ENCODE peak calls at places on chromosomes 3 and 15, in ten cellular contexts. V is activated T-helper 1 cell treated with anti-CD3 and anti-CD28 coated beads, Interleukin-2, amount 50 U/mL, for 16 hours; F is CD4-positive, alpha-beta T cell; P is NCI-H1417; T is NCI-H526; J is stimulated activated CD4-positive, alpha-beta T cell treated with anti-CD3 and anti-CD28 coated beads, Interleukin-4, amount 100 ng/mL, for 24 hours; K is tibial artery; O is NCI-H345; L is fibroblast of pulmonary artery; R is T follicular helper cell. C is an unnamed sample.

GRCh38 chr15:34239151-34239761 is 14.4 kb downstream of the EMC4 start:
- DNase-seq in V (no peak), F (no peak), P (no peak), T (no peak), J (peak; percentile 61), K (no peak), O (no peak), L (peak; percentile 79), R (no peak), C (peak; percentile 45)

GRCh38 chr3:158354713-158355112 is 216.3 kb upstream of the MLF1 start:
- DNase-seq in V (no peak), F (no peak), P (no peak), T (no peak), J (no peak), K (no peak), O (no peak), L (no peak), R (no peak), C (no peak)

GRCh38 chr3:16528581-16528993 is 15.1 kb upstream of the RFTN1 start:
- DNase-seq in V (no peak), F (no peak), P (no peak), T (no peak), J (no peak), K (no peak), O (no peak), L (no peak), R (no peak), C (no peak)

GRCh38 chr15:90049666-90050604 is 48.8 kb downstream of the ZNF710 start:
- DNase-seq in V (no peak), F (no peak), P (no peak), T (no peak), J (no peak), K (no peak), O (peak; percentile 55), L (no peak), R (no peak), C (no peak)

GRCh38 chr15:97482521-97482920 is 478.0 kb upstream of the ARRDC4 start:
- DNase-seq in V (no peak), F (no peak), P (peak; percentile 55), T (no peak), J (no peak), K (no peak), O (no peak), L (no peak), R (no peak), C (no peak)

GRCh38 chr15:66039117-66039860 is 170.0 kb downstream of the RAB11A start:
- DNase-seq in V (no peak), F (no peak), P (no peak), T (no peak), J (no peak), K (no peak), O (no peak), L (no peak), R (no peak), C (no peak)

GRCh38 chr15:71060983-71061382 is 54.3 kb upstream of the THSD4 start:
- DNase-seq in V (no peak), F (no peak), P (no peak), T (no peak), J (no peak), K (no peak), O (no peak), L (no peak), R (no peak), C (no peak)

GRCh38 chr15:73900129-73900712 is 26.0 kb upstream of the LOXL1 start:
- DNase-seq in V (no peak), F (no peak), P (no peak), T (no peak), J (no peak), K (peak; percentile 71), O (no peak), L (no peak), R (no peak), C (no peak)

GRCh38 chr15:90680371-90680935 is 36.7 kb upstream of the BLM start:
- DNase-seq in V (no peak), F (no peak), P (no peak), T (no peak), J (no peak), K (peak; percentile 80), O (no peak), L (peak; percentile 84), R (no peak), C (no peak)

GRCh38 chr3:45771831-45772230 is 24.5 kb downstream of the SLC6A20 start:
- DNase-seq in V (no peak), F (no peak), P (no peak), T (no peak), J (no peak), K (no peak), O (no peak), L (no peak), R (no peak), C (no peak)

GRCh38 chr15:40812721-40813425 is 5.6 kb upstream of the DNAJC17 start:
- DNase-seq in V (no peak), F (no peak), P (no peak), T (no peak), J (no peak), K (no peak), O (no peak), L (no peak), R (no peak), C (no peak)

GRCh38 chr15:90004671-90005070 is 3.5 kb downstream of the ZNF710 start:
- DNase-seq in V (no peak), F (no peak), P (no peak), T (no peak), J (peak; percentile 52), K (no peak), O (no peak), L (peak; percentile 95), R (no peak), C (peak; percentile 43)

GRCh38 chr3:149608987-149609386 is 48.8 kb downstream of the WWTR1 start:
- DNase-seq in V (no peak), F (no peak), P (no peak), T (no peak), J (no peak), K (no peak), O (no peak), L (no peak), R (no peak), C (no peak)

GRCh38 chr3:78589242-78589641 is 1178.6 kb downstream of the ROBO1 start:
- DNase-seq in V (no peak), F (no peak), P (no peak), T (no peak), J (no peak), K (no peak), O (no peak), L (no peak), R (no peak), C (no peak)

GRCh38 chr3:55190296-55190695 is 262.4 kb upstream of the LRTM1 start:
- DNase-seq in V (no peak), F (no peak), P (no peak), T (no peak), J (no peak), K (no peak), O (no peak), L (peak; percentile 70), R (no peak), C (no peak)

GRCh38 chr3:179731544-179731943 is 78.7 kb downstream of the USP13 start:
- DNase-seq in V (no peak), F (no peak), P (no peak), T (no peak), J (no peak), K (no peak), O (no peak), L (no peak), R (no peak), C (no peak)

GRCh38 chr15:101407439-101407838 is 82.1 kb downstream of the PCSK6 start:
- DNase-seq in V (no peak), F (no peak), P (no peak), T (no peak), J (no peak), K (no peak), O (no peak), L (no peak), R (no peak), C (no peak)

GRCh38 chr3:143337387-143337786 is 217.8 kb downstream of the CHST2 start:
- DNase-seq in V (no peak), F (no peak), P (peak; percentile 23), T (no peak), J (no peak), K (no peak), O (no peak), L (no peak), R (no peak), C (no peak)

GRCh38 chr3:134462236-134463059 is 23.3 kb downstream of the ANAPC13 start:
- DNase-seq in V (no peak), F (no peak), P (no peak), T (no peak), J (no peak), K (no peak), O (no peak), L (peak; percentile 66), R (no peak), C (no peak)

GRCh38 chr3:183378545-183378944 is 49.9 kb downstream of the MCF2L2 start:
- DNase-seq in V (no peak), F (no peak), P (no peak), T (no peak), J (no peak), K (no peak), O (no peak), L (no peak), R (no peak), C (no peak)

GRCh38 chr15:47670365-47670764 is 46.9 kb upstream of the SEMA6D start:
- DNase-seq in V (no peak), F (no peak), P (no peak), T (no peak), J (no peak), K (no peak), O (no peak), L (no peak), R (no peak), C (no peak)

GRCh38 chr3:72317491-72317890 is 530.8 kb downstream of the SHQ1 start:
- DNase-seq in V (no peak), F (no peak), P (no peak), T (no peak), J (no peak), K (no peak), O (no peak), L (no peak), R (no peak), C (no peak)

GRCh38 chr15:60155661-60156060 is 151.6 kb downstream of the FOXB1 start:
- DNase-seq in V (no peak), F (no peak), P (no peak), T (no peak), J (peak; percentile 8), K (no peak), O (no peak), L (peak; percentile 54), R (no peak), C (peak; percentile 27)

GRCh38 chr3:58630710-58631092 is 35.9 kb downstream of the FAM3D start:
- DNase-seq in V (no peak), F (no peak), P (no peak), T (no peak), J (no peak), K (no peak), O (no peak), L (no peak), R (no peak), C (no peak)

C was measured in T-helper 2 cell treated with Interferon-gamma antibody and Interleukin-4, amounts not matched to agents 5 μg/mL and 100 μg/mL, for 36 hours.